ENCODE peak calls at places on chromosomes 13 and 19, in eight cellular contexts. M is stimulated activated CD4-positive, alpha-beta T cell treated with anti-CD3 and anti-CD28 coated beads, Interleukin-2, amount 100 ng/mL, for 24 hours; S is IMR-90; T is pancreas; O is activated CD8-positive, alpha-beta memory T cell treated with anti-CD3 and anti-CD28 coated beads for 48 hours; R is PC-3; N is globus pallidus; J is stimulated activated CD8-positive, alpha-beta memory T cell treated with anti-CD3 and anti-CD28 coated beads, Interleukin-2, amount 100 ng/mL, for 48 hours. A is an unnamed sample.

GRCh38 chr13:77397636-77398035 is 70.7 kb upstream of the MYCBP2 start:
- DNase-seq in M (no peak), S (no peak), T (no peak), O (no peak), R (no peak), N (no peak), J (no peak), A (no peak)

GRCh38 chr19:47002853-47003610 is 16.6 kb upstream of the NPAS1 start:
- DNase-seq in M (no peak), S (no peak), T (no peak), O (no peak), R (no peak), N (no peak), J (no peak), A (no peak)

GRCh38 chr19:33194527-33194883 is 375 bp downstream of the LRP3 start:
- DNase-seq in M (peak), S (no peak), T (peak), O (no peak), R (no peak), N (no peak), J (no peak), A (no peak)

GRCh38 chr13:77876176-77876575 is 42.5 kb downstream of the EDNRB start:
- DNase-seq in M (no peak), S (peak), T (no peak), O (no peak), R (no peak), N (no peak), J (no peak), A (no peak)

GRCh38 chr13:43397110-43397509 is 373.7 kb downstream of the DNAJC15 start:
- DNase-seq in M (no peak), S (peak), T (no peak), O (no peak), R (no peak), N (no peak), J (no peak), A (peak)

GRCh38 chr13:20400774-20401173 is 124.9 kb downstream of the CRYL1 start:
- DNase-seq in M (no peak), S (peak), T (no peak), O (no peak), R (peak), N (no peak), J (no peak), A (peak)

GRCh38 chr13:113742000-113742441 is 17.0 kb upstream of the TMEM255B start:
- DNase-seq in M (peak), S (peak), T (no peak), O (no peak), R (peak), N (no peak), J (no peak), A (peak)

GRCh38 chr19:339262-339887 is 5.2 kb downstream of the MIER2 start:
- DNase-seq in M (no peak), S (peak), T (no peak), O (no peak), R (no peak), N (no peak), J (no peak), A (peak)

GRCh38 chr19:44212865-44213346 is 574 bp downstream of the ZNF227 start:
- DNase-seq in M (no peak), S (peak), T (no peak), O (no peak), R (peak), N (no peak), J (no peak), A (peak)

GRCh38 chr19:55660991-55661390 is 6.2 kb downstream of the U2AF2 start:
- DNase-seq in M (no peak), S (no peak), T (no peak), O (no peak), R (no peak), N (no peak), J (no peak), A (no peak)

GRCh38 chr19:36420961-36421748 is 2.7 kb upstream of the ZFP82 start:
- DNase-seq in M (no peak), S (peak), T (peak), O (no peak), R (no peak), N (peak), J (no peak), A (peak)

A was measured in RPMI7951.